ENCODE peak calls at places on chromosome 6, in ten cellular contexts. C is tibial nerve; M is cardiac muscle cell; V is dorsolateral prefrontal cortex; Y is transverse colon; X is prostate gland; G is aorta; T is CD8-positive, alpha-beta memory T cell; K is stomach; H is hepatocyte. D is an unnamed sample.

GRCh38 chr6:168206186-168206585 is 113.4 kb downstream of the DACT2 start:
- DNase-seq in T (no peak), K (no peak), H (no peak), V (no peak), G (no peak), M (peak; percentile 17), X (no peak), Y (no peak), C (no peak), D (no peak)

GRCh38 chr6:90220273-90220672 is 76.4 kb downstream of the BACH2 start:
- DNase-seq in T (no peak), V (no peak), X (no peak), C (no peak), K (no peak), Y (no peak), H (no peak), M (no peak), G (no peak), D (no peak)

GRCh38 chr6:39387785-39388184 is 65.3 kb upstream of the KCNK16 start:
- DNase-seq in T (no peak), C (no peak), K (no peak), M (no peak), G (no peak), V (no peak), X (no peak), Y (no peak), H (no peak), D (no peak)

GRCh38 chr6:36368921-36369880 is 18.3 kb downstream of the ETV7 start:
- DNase-seq in H (no peak), T (no peak), K (no peak), V (no peak), C (no peak), G (no peak), X (no peak), Y (no peak), M (peak; percentile 92), D (no peak)

GRCh38 chr6:119653329-119653728 is 303.8 kb upstream of the MAN1A1 start:
- DNase-seq in X (no peak), T (no peak), K (no peak), C (no peak), M (no peak), Y (no peak), H (no peak), V (no peak), G (no peak), D (no peak)

GRCh38 chr6:43776115-43776798 is 6.2 kb downstream of the VEGFA start:
- DNase-seq in M (no peak), V (no peak), H (no peak), G (peak; percentile 18), Y (no peak), C (no peak), X (no peak), T (no peak), K (peak; percentile 78), D (peak; percentile 47)

GRCh38 chr6:158771399-158772158 is 47.6 kb downstream of the EZR start:
- DNase-seq in T (no peak), G (no peak), Y (no peak), V (no peak), X (no peak), K (no peak), H (no peak), C (no peak), M (no peak), D (no peak)

GRCh38 chr6:132768051-132768517 is 10.4 kb upstream of the VNN2 start:
- DNase-seq in X (no peak), M (peak; percentile 32), K (peak; percentile 52), G (peak; percentile 64), Y (peak; percentile 21), T (peak; percentile 2), H (peak; percentile 60), V (no peak), C (peak; percentile 13), D (no peak)

GRCh38 chr6:31834704-31835375 is 7.3 kb downstream of the HSPA1B start:
- DNase-seq in M (no peak), V (peak; percentile 87), Y (peak; percentile 81), C (peak; percentile 66), K (peak; percentile 77), G (peak; percentile 83), H (peak; percentile 86), T (peak; percentile 75), X (peak; percentile 72), D (peak; percentile 76)

DNA sequence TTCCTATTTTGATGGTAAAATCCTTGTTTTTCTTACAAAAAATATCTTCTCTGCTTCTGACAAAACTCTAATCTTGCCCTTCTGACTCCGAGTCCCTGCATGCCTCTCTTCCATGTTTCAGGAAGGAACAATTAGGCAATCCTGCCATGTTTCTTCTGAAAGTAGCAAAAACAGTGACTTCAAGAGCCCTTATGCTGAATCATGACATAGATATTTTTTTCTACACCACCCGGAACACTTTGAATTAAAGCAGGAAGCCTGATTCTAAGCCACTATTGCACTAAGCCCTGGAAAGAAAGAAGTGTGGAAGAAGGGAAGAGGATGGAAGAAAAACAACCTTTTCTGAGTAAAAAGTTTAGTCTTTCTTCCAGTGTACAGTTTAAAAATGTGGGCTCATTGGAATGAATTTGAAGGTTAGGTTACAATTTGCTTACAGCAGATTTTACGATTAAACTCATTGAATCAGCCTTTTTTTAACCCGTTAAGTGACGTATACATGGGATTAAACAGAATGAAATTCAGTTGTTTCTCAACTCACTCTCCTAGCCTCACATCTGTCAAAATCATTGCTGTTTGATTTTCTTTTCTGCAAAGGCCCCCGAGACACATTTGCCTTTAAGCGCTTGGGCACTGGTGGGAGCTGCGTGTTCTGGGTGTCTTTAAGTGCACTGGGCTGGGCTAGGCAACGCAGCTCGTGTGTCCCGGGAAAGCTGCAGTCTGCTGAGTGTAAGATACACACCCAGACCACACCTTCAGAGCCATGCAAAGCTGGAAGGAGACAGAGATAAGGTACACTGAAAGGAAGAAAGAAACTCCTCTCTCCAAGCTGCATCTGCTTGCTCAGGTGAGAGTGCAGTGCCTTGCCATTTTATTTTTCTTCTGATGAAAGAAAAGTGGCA is 159.4 kb upstream of the CITED2 start:
- DNase-seq in V (no peak), X (peak; percentile 10), C (no peak), G (no peak), M (peak; percentile 90), Y (peak; percentile 74), H (peak; percentile 50), T (no peak), K (peak; percentile 55), D (no peak)
- H3K27ac ChIP-seq in V (no peak overlapping the region), X (no peak overlapping the region), C (no peak overlapping the region), G (no peak overlapping the region), M (peak overlapping the region; percentile 27), Y (peak overlapping the region; percentile 87), H (peak overlapping the region; percentile 77), T (peak overlapping the region; percentile 38), K (peak overlapping the region; percentile 66), D (no peak overlapping the region)

DNA sequence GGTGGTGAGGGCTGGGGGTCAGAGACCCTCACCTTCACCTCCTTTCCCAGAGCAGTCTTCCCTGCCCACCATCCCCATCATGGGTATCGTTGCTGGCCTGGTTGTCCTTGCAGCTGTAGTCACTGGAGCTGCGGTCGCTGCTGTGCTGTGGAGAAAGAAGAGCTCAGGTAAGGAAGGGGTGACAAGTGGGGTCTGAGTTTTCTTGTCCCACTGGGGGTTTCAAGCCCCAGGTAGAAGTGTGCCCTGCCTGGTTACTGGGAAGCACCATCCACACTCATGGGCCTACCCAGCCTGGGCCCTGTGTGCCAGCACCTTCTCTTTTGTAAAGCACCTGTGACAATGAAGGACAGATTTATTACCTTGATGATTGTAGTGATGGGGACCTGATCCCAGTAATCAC is 2.1 kb downstream of the HLA-G start:
- DNase-seq in K (no peak), T (no peak), H (no peak), Y (no peak), V (no peak), C (no peak), X (no peak), G (no peak), M (no peak), D (no peak)
- H3K4me3 ChIP-seq in K (no peak overlapping the region), T (no peak overlapping the region), H (no peak overlapping the region), Y (no peak overlapping the region), V (no peak overlapping the region), C (no peak overlapping the region), X (no peak overlapping the region), G (no peak overlapping the region), M (no peak overlapping the region), D (no peak overlapping the region)

DNA sequence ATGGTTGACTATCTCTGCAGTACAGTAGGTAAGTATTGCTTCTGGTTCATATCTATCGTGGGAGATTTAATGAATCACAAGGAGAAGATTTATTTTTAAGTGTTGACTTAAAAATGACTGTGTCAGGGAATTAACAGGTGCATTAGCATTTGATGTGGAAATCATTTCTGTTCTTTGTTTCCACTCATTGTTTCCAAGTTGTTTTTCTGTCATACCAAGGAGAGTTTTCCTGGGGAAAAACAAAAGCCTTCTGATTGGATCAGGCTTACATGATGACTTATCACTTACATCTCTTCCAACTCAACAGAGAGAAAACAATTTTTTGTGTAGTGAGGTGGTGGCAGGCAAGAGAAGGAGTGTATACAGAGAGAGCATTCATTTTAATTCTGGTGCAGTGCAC is 686.4 kb downstream of the HTR1B start:
- DNase-seq in C (no peak), K (no peak), T (no peak), G (no peak), X (no peak), H (no peak), V (no peak), M (no peak), Y (no peak), D (no peak)
- H3K27ac ChIP-seq in C (no peak overlapping the region), K (no peak overlapping the region), T (no peak overlapping the region), G (no peak overlapping the region), X (no peak overlapping the region), H (no peak overlapping the region), V (no peak overlapping the region), M (no peak overlapping the region), Y (no peak overlapping the region), D (no peak overlapping the region)

GRCh38 chr6:160534050-160534696 is 129.9 kb downstream of the LPA start:
- DNase-seq in K (peak; percentile 56), Y (peak; percentile 54), G (peak; percentile 52), C (peak; percentile 52), V (peak; percentile 61), H (peak; percentile 68), X (peak; percentile 40), M (peak; percentile 65), T (peak; percentile 43), D (peak; percentile 39)
- H3K4me3 ChIP-seq in K (no peak overlapping the region), Y (no peak overlapping the region), G (no peak overlapping the region), C (no peak overlapping the region), V (peak overlapping the region; percentile 43), H (no peak overlapping the region), X (no peak overlapping the region), M (no peak overlapping the region), T (no peak overlapping the region), D (peak overlapping the region; percentile 13)

GRCh38 chr6:149065658-149066556 is 251.6 kb upstream of the TAB2 start:
- DNase-seq in G (no peak), V (peak; percentile 29), Y (no peak), C (no peak), H (no peak), K (no peak), M (peak; percentile 58), X (no peak), T (peak; percentile 75), D (no peak)

GRCh38 chr6:149061933-149062332 is 255.6 kb upstream of the TAB2 start:
- DNase-seq in V (no peak), C (no peak), H (no peak), G (no peak), T (no peak), K (no peak), X (no peak), M (no peak), Y (no peak), D (no peak)

GRCh38 chr6:149062653-149063348 is 254.7 kb upstream of the TAB2 start:
- DNase-seq in C (no peak), X (no peak), T (no peak), M (no peak), Y (no peak), G (no peak), K (no peak), V (no peak), H (no peak), D (no peak)

GRCh38 chr6:149063443-149063842 is 254.1 kb upstream of the TAB2 start:
- DNase-seq in C (no peak), V (no peak), K (no peak), G (no peak), M (no peak), X (no peak), Y (no peak), H (no peak), T (no peak), D (no peak)

GRCh38 chr6:149064026-149065017 is 253.2 kb upstream of the TAB2 start:
- DNase-seq in G (no peak), H (no peak), K (no peak), M (no peak), Y (no peak), T (no peak), V (no peak), C (no peak), X (no peak), D (no peak)
- H3K27ac ChIP-seq in G (peak overlapping the region; percentile 29), H (peak overlapping the region; percentile 35), K (no peak overlapping the region), M (no peak overlapping the region), Y (no peak overlapping the region), T (no peak overlapping the region), V (no peak overlapping the region), C (no peak overlapping the region), X (no peak overlapping the region), D (no peak overlapping the region)